ENCODE peak calls at places on chromosomes 5 and 9, in eight cellular contexts. F, G, O, E, K, C, I and S are unnamed samples.

GRCh38 chr9:104589611-104590010 is 9.6 kb downstream of the OR13C5 start:
- DNase-seq in F (no peak), G (no peak), O (no peak), E (no peak), K (no peak), C (no peak), I (no peak), S (no peak)

GRCh38 chr9:106092083-106092482 is 397.7 kb downstream of the TMEM38B start:
- DNase-seq in F (no peak), G (no peak), O (no peak), E (no peak), K (no peak), C (no peak), I (no peak), S (no peak)

GRCh38 chr9:133377721-133378216 is 1.6 kb downstream of the STKLD1 start:
- DNase-seq in F (no peak), G (peak), O (no peak), E (no peak), K (no peak), C (peak), I (no peak), S (no peak)

GRCh38 chr5:1776831-1777230 is 22.8 kb downstream of the MRPL36 start:
- DNase-seq in F (no peak), G (no peak), O (no peak), E (peak), K (peak), C (no peak), I (no peak), S (no peak)

GRCh38 chr9:114516913-114517312 is 11.6 kb upstream of the WHRN start:
- DNase-seq in F (no peak), G (no peak), O (no peak), E (no peak), K (no peak), C (no peak), I (no peak), S (no peak)

GRCh38 chr5:1008451-1009358 is at the start of gene NKD2:
- DNase-seq in F (peak), G (peak), O (no peak), E (peak), K (peak), C (peak), I (peak), S (no peak)

GRCh38 chr9:77648458-77649108 is 461 bp upstream of the GNA14 start:
- DNase-seq in F (peak), G (no peak), O (no peak), E (peak), K (peak), C (peak), I (peak), S (no peak)

GRCh38 chr9:26675055-26675454 is 217.5 kb downstream of the CAAP1 start:
- DNase-seq in F (no peak), G (no peak), O (no peak), E (no peak), K (no peak), C (no peak), I (no peak), S (no peak)

GRCh38 chr9:124145903-124146575 is 111.7 kb upstream of the NEK6 start:
- DNase-seq in F (no peak), G (no peak), O (no peak), E (no peak), K (no peak), C (no peak), I (no peak), S (no peak)

GRCh38 chr9:114738581-114739316 is 56.8 kb upstream of the TEX48 start:
- DNase-seq in F (no peak), G (peak), O (peak), E (peak), K (peak), C (peak), I (peak), S (no peak)

GRCh38 chr9:36855443-36856315 is 178.4 kb downstream of the PAX5 start:
- DNase-seq in F (no peak), G (peak), O (no peak), E (no peak), K (no peak), C (peak), I (no peak), S (no peak)